ENCODE peak calls at places on chromosomes 5 and 9, in eight cellular contexts. I, J, E, O, A, G, M and D are unnamed samples.
A peak's percentile ranks its signal among the peaks of the same experiment; 100 is the strongest.

GRCh38 chr5:68545636-68546325 is 330.2 kb downstream of the PIK3R1 start:
- DNase-seq in I (no peak), J (no peak), E (no peak), O (no peak), A (no peak), G (no peak), M (no peak), D (no peak)

GRCh38 chr5:159854916-159855315 is 61.4 kb upstream of the ADRA1B start:
- DNase-seq in I (no peak), J (no peak), E (no peak), O (no peak), A (no peak), G (no peak), M (no peak), D (no peak)

GRCh38 chr5:978693-979092 is 29.9 kb upstream of the NKD2 start:
- DNase-seq in I (no peak), J (no peak), E (no peak), O (no peak), A (no peak), G (no peak), M (peak; percentile 13), D (no peak)

GRCh38 chr9:114497220-114497619 is 8.1 kb downstream of the WHRN start:
- DNase-seq in I (no peak), J (no peak), E (no peak), O (no peak), A (no peak), G (no peak), M (no peak), D (no peak)

GRCh38 chr5:36462295-36463021 is 143.9 kb upstream of the SLC1A3 start:
- DNase-seq in I (no peak), J (no peak), E (no peak), O (no peak), A (no peak), G (no peak), M (no peak), D (no peak)

GRCh38 chr5:116145416-116145815 is 60.6 kb downstream of the COMMD10 start:
- DNase-seq in I (no peak), J (no peak), E (no peak), O (no peak), A (no peak), G (no peak), M (no peak), D (no peak)

GRCh38 chr9:125391704-125392103 is 130.1 kb downstream of the GAPVD1 start:
- DNase-seq in I (no peak), J (no peak), E (no peak), O (no peak), A (no peak), G (no peak), M (no peak), D (no peak)

GRCh38 chr9:72149231-72149975 is at the start of gene GDA:
- DNase-seq in I (peak; percentile 28), J (peak; percentile 24), E (peak; percentile 81), O (no peak), A (no peak), G (no peak), M (peak; percentile 17), D (no peak)

GRCh38 chr5:57538341-57538955 is 55.8 kb upstream of the ACTBL2 start:
- DNase-seq in I (no peak), J (no peak), E (no peak), O (no peak), A (no peak), G (no peak), M (no peak), D (no peak)

GRCh38 chr9:88587182-88587581 is 52.2 kb downstream of the NXNL2 start:
- DNase-seq in I (peak; percentile 49), J (no peak), E (no peak), O (no peak), A (no peak), G (no peak), M (no peak), D (no peak)

GRCh38 chr5:152505442-152506042 is 100.5 kb upstream of the NMUR2 start:
- DNase-seq in I (peak; percentile 68), J (peak; percentile 56), E (no peak), O (peak; percentile 41), A (peak; percentile 8), G (peak; percentile 36), M (peak; percentile 65), D (no peak)

GRCh38 chr5:102946971-102947370 is 173.0 kb downstream of the GIN1 start:
- DNase-seq in I (no peak), J (no peak), E (no peak), O (no peak), A (no peak), G (no peak), M (no peak), D (no peak)

GRCh38 chr9:131475956-131476776 is 26.6 kb upstream of the POMT1 start:
- DNase-seq in I (no peak), J (no peak), E (peak; percentile 72), O (no peak), A (no peak), G (no peak), M (no peak), D (no peak)
- H3K27ac ChIP-seq in I (no peak overlapping the region), J (no peak overlapping the region), E (no peak overlapping the region), O (no peak overlapping the region), A (no peak overlapping the region), G (no peak overlapping the region), M (no peak overlapping the region), D (no peak overlapping the region)

DNA sequence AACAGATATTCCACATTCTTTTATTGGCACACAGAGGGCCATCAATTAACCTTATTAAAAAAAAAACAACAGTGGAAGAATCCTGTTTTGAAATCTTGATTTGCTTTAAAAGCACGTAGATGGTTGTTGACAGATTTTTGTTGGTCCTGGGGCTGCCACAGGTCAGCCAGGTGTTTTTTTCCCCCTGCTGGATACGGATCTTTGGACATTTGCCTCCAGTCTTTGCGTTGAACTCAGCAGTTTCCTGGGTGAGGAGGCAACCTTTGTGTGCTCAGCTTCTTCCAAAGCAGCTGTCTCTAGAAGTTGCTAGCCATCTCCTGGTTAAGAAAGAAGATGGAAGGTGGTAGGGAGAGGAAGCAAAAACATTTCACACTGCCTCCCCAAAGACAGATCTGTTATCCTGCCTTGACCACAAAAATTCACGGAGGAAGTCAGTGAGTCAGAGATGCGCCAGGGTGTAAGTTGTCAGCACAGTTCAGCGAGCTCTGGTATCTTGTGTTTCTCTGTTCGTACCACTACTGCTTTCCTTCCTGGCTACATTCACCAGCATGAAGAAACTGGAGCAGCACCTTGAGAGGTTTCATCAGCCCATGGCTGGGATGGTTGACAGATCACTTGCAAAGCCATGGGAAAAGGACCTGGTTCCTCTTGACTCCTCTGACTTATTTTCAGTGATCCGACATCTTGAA is 207.3 kb downstream of the ARHGAP26 start:
- DNase-seq in I (no peak), J (no peak), E (no peak), O (no peak), A (peak; percentile 53), G (peak; percentile 59), M (peak; percentile 41), D (peak; percentile 11)
- H3K27ac ChIP-seq in I (peak overlapping the region; percentile 27), J (no peak overlapping the region), E (peak overlapping the region; percentile 65), O (no peak overlapping the region), A (peak overlapping the region; percentile 44), G (peak overlapping the region; percentile 42), M (no peak overlapping the region), D (no peak overlapping the region)

GRCh38 chr5:53425598-53426516 is 54.6 kb upstream of the FST start:
- DNase-seq in I (no peak), J (peak; percentile 54), E (no peak), O (peak; percentile 67), A (no peak), G (no peak), M (peak; percentile 30), D (no peak)
- H3K27ac ChIP-seq in I (no peak overlapping the region), J (no peak overlapping the region), E (no peak overlapping the region), O (no peak overlapping the region), A (no peak overlapping the region), G (no peak overlapping the region), M (no peak overlapping the region), D (no peak overlapping the region)

GRCh38 chr9:37592108-37592951 is at the start of gene TOMM5:
- DNase-seq in I (peak; percentile 93), J (peak; percentile 70), E (peak; percentile 95), O (peak; percentile 87), A (peak; percentile 86), G (peak; percentile 91), M (peak; percentile 95), D (peak; percentile 84)

GRCh38 chr9:37591775-37592107 is 656 bp downstream of the TOMM5 start:
- DNase-seq in I (no peak), J (no peak), E (no peak), O (no peak), A (no peak), G (no peak), M (no peak), D (no peak)

GRCh38 chr9:37593877-37594448 is 1.6 kb upstream of the TOMM5 start:
- DNase-seq in I (no peak), J (no peak), E (no peak), O (no peak), A (no peak), G (no peak), M (no peak), D (no peak)

GRCh38 chr9:37596504-37596903 is 4.1 kb upstream of the TOMM5 start:
- DNase-seq in I (no peak), J (no peak), E (no peak), O (no peak), A (no peak), G (no peak), M (no peak), D (no peak)
- H3K27ac ChIP-seq in I (no peak overlapping the region), J (no peak overlapping the region), E (no peak overlapping the region), O (no peak overlapping the region), A (no peak overlapping the region), G (no peak overlapping the region), M (no peak overlapping the region), D (no peak overlapping the region)

DNA sequence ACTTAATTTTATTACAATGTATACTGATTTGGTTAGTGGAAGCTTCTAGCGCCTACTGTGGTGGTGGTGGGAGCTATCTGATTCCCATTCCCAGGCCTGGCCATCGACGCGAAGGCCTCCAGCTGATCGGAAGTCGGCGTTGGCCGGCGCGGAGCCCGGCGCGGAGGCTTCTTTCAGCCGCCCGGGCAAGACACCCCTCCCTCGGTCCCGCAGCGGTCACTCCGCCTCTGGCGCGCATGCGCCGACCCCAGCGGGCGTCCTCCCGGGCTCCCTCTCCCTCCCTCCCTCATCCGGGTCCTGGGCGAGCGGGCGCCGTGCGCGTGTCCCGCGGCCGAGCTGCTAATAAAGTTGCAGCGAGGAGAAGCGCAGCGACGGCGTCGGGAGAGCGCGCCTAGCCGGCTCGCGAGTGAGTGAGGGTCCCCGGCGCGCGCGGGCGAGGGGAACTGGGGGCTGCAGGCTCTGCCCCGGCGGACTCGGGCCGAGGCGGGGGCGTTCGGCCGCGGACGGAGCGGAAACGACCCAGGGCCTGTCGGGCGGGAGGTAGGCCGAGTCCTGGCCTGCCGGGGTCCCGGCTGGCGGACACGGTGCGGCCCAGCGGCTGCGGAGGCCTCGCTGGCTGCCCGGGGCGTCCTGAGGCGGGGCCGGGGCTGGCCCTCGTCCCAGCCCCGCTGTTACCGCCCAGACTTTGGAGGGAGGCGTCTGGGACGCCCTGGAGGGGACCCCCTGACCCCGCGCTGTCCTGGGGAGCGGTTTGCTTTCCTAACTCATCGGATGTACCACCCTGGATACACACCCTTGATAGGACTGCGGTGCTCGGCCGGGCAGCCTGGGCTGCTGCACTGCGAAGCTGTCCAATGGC is at the start of gene SMAD5:
- DNase-seq in I (peak; percentile 96), J (peak; percentile 97), E (peak; percentile 99), O (peak; percentile 88), A (peak; percentile 76), G (peak; percentile 78), M (peak; percentile 96), D (peak; percentile 53)
- H3K27ac ChIP-seq in I (peak within 1 kb of the TSS; percentile 96), J (peak within 1 kb of the TSS; percentile 66), E (peak within 1 kb of the TSS; percentile 97), O (peak within 1 kb of the TSS; percentile 92), A (peak within 1 kb of the TSS; percentile 80), G (peak within 1 kb of the TSS; percentile 65), M (peak within 1 kb of the TSS; percentile 92), D (no peak within 1 kb of the TSS)